ENCODE peak calls at places on chromosomes 1 and 21, in six cellular contexts. I is CD8-positive, alpha-beta T cell; A is stomach; L is aorta; R is PC-3; S is transverse colon. J is an unnamed sample. For H3K9me3, the result is how much of the 10 kb centered on the place peaks cover.

GRCh38 chr1:33074193-33074945 is 6.6 kb upstream of the AZIN2 start:
- DNase-seq in I (no peak), A (no peak), L (no peak), R (no peak), S (no peak), J (no peak)

GRCh38 chr1:53640696-53641065 is 98.3 kb downstream of the GLIS1 start:
- DNase-seq in I (no peak), A (no peak), L (peak), R (no peak), S (no peak), J (no peak)

GRCh38 chr1:12741946-12742345 is 4.1 kb upstream of the CFAP107 start:
- DNase-seq in I (no peak), A (no peak), L (no peak), R (no peak), S (no peak), J (no peak)

GRCh38 chr1:202127836-202128622 is 5.3 kb downstream of the GPR37L1 start:
- DNase-seq in I (no peak), A (no peak), L (peak), R (no peak), S (no peak), J (no peak)

GRCh38 chr1:67171978-67172377 is 5.7 kb downstream of the IL23R start:
- DNase-seq in I (no peak), A (no peak), L (no peak), R (no peak), S (no peak), J (no peak)

GRCh38 chr21:29433366-29434059 is 134.8 kb downstream of the BACH1 start:
- DNase-seq in I (no peak), A (no peak), L (no peak), R (no peak), S (no peak), J (no peak)

GRCh38 chr1:232576537-232576936 is 53.4 kb downstream of the SIPA1L2 start:
- DNase-seq in I (no peak), A (no peak), L (no peak), R (no peak), S (no peak), J (no peak)

GRCh38 chr1:97073936-97074335 is 352.4 kb downstream of the PTBP2 start:
- DNase-seq in I (no peak), A (no peak), L (no peak), R (no peak), S (no peak), J (no peak)

GRCh38 chr1:165795894-165796293 is 27.2 kb upstream of the TMCO1 start:
- DNase-seq in I (no peak), A (no peak), L (no peak), R (no peak), S (no peak), J (no peak)

GRCh38 chr1:224450956-224451350 is 16.4 kb upstream of the WDR26 start:
- DNase-seq in I (no peak), A (no peak), L (no peak), R (peak), S (no peak), J (no peak)

GRCh38 chr1:197868751-197869501 is 33.5 kb upstream of the C1orf53 start:
- DNase-seq in I (no peak), A (no peak), L (no peak), R (peak), S (peak), J (peak)

GRCh38 chr1:84148758-84149157 is 4.7 kb downstream of the PRKACB start:
- DNase-seq in I (no peak), A (no peak), L (no peak), R (no peak), S (no peak), J (no peak)

GRCh38 chr1:185412385-185413074 is 95.5 kb upstream of the IVNS1ABP start:
- DNase-seq in I (no peak), A (no peak), L (no peak), R (peak), S (peak), J (no peak)

GRCh38 chr1:31588751-31589515 is 12.6 kb downstream of the TINAGL1 start:
- DNase-seq in I (no peak), A (peak), L (peak), R (peak), S (peak), J (no peak)

GRCh38 chr1:68442822-68443556 is 6.8 kb downstream of the RPE65 start:
- DNase-seq in I (no peak), A (peak), L (no peak), R (peak), S (peak), J (no peak)

GRCh38 chr21:29413683-29414082 is 115.0 kb downstream of the BACH1 start:
- DNase-seq in I (no peak), A (no peak), L (no peak), R (no peak), S (no peak), J (no peak)

GRCh38 chr1:206826409-206826808 is 39.0 kb upstream of the IL20 start:
- DNase-seq in I (no peak), A (no peak), L (no peak), R (no peak), S (no peak), J (no peak)

GRCh38 chr1:29282924-29283803 is 46.8 kb downstream of the PTPRU start:
- DNase-seq in I (no peak), A (no peak), L (no peak), R (peak), S (peak), J (no peak)

GRCh38 chr1:35577071-35577998 is 4.2 kb downstream of the TFAP2E start:
- DNase-seq in I (peak), A (peak), L (peak), R (no peak), S (peak), J (no peak)

GRCh38 chr1:53121319-53122172 is 20.9 kb downstream of the SLC1A7 start:
- DNase-seq in I (no peak), A (peak), L (no peak), R (peak), S (peak), J (no peak)

GRCh38 chr21:16644690-16645089 is 868.2 kb upstream of the CXADR start:
- DNase-seq in I (no peak), A (no peak), L (no peak), R (no peak), S (no peak), J (no peak)

GRCh38 chr1:213131851-213132655 is 81.0 kb downstream of the RPS6KC1 start:
- DNase-seq in I (no peak), A (no peak), L (no peak), R (peak), S (no peak), J (no peak)

GRCh38 chr21:15722591-15723324 is 7.0 kb upstream of the USP25 start:
- DNase-seq in I (no peak), A (peak), L (no peak), R (peak), S (no peak), J (no peak)

GRCh38 chr1:24769656-24770651 is 24.7 kb downstream of the CLIC4 start:
- DNase-seq in I (no peak), A (no peak), L (no peak), R (peak), S (no peak), J (no peak)

GRCh38 chr1:23559985-23560755 is 869 bp upstream of the ID3 start:
- DNase-seq in I (no peak), A (no peak), L (no peak), R (no peak), S (no peak), J (no peak)

GRCh38 chr1:155458111-155458510 is 104.5 kb downstream of the ASH1L start:
- DNase-seq in I (no peak), A (no peak), L (no peak), R (no peak), S (no peak), J (no peak)

GRCh38 chr1:168419746-168420145 is 124.1 kb downstream of the XCL2 start:
- DNase-seq in I (no peak), A (no peak), L (no peak), R (no peak), S (no peak), J (no peak)

GRCh38 chr1:153888518-153888917 is 34.3 kb downstream of the GATAD2B start:
- DNase-seq in I (no peak), A (no peak), L (no peak), R (no peak), S (no peak), J (no peak)

GRCh38 chr1:44587796-44588460 is 86.4 kb downstream of the TMEM53 start:
- DNase-seq in I (no peak), A (no peak), L (no peak), R (no peak), S (peak), J (no peak)

GRCh38 chr1:154951901-154952657 is 3.8 kb downstream of the PBXIP1 start:
- DNase-seq in I (peak), A (no peak), L (no peak), R (no peak), S (peak), J (peak)

GRCh38 chr1:37474697-37475379 is 458 bp downstream of the ZC3H12A start:
- DNase-seq in I (no peak), A (peak), L (no peak), R (peak), S (peak), J (no peak)

GRCh38 chr1:98129486-98129885 is 208.7 kb upstream of the DPYD start:
- DNase-seq in I (no peak), A (no peak), L (no peak), R (no peak), S (no peak), J (no peak)

GRCh38 chr1:98126740-98127139 is 205.9 kb upstream of the DPYD start:
- DNase-seq in I (no peak), A (no peak), L (no peak), R (peak), S (no peak), J (no peak)

GRCh38 chr1:98133151-98133550 is 212.3 kb upstream of the DPYD start:
- DNase-seq in I (no peak), A (no peak), L (no peak), R (no peak), S (no peak), J (no peak)

DNA sequence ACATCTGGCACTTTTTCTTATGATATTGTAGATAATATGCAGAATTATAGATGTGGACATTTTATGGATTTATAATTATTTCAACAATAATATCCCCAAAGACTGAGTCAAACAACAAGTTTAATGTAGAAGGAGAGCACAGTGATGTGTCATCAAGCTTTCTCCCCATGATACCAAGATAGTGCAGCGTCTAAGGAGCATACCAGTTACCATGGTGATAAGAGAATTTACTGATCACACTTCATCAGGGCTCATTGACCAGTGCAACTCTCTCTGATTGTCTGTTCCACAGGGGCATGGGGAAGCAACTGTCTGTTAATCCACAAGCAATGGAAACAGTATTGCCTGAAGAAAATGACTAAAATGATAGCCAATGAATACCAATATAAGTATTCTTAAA is 209.6 kb upstream of the DPYD start:
- DNase-seq in I (no peak), A (no peak), L (no peak), R (no peak), S (no peak), J (no peak)
- H3K9me3 ChIP-seq in I (under half), A (under half), L (under half), R (under half), S (under half), J (under half)

DNA sequence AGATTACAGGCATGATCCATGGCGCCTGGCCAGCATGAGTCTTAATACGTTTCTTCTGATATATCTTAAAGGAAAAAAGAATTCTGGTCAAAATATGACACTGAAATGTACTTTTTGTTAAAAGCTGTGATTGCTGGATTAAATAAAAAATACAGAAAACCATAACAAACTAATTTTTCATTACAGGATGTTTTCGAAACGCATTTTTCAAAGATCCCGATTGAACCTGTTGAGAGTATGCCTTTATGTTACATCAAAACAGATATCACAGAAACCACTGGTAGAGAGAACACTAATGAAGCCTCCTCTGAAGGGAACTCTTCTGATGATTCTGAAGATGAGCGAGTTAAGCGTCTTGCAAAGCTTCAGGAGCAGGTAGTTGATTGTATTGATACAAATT is 30.2 kb downstream of the BRDT start:
- DNase-seq in I (no peak), A (no peak), L (no peak), R (no peak), S (no peak), J (no peak)
- H3K9me3 ChIP-seq in I (under half), A (under half), L (under half), R (under half), S (under half), J (under half)

GRCh38 chr1:20830378-20830777 is 43.3 kb upstream of the HP1BP3 start:
- DNase-seq in I (no peak), A (no peak), L (no peak), R (no peak), S (no peak), J (no peak)
- H3K9me3 ChIP-seq in I (under half), A (under half), L (under half), R (under half), S (under half), J (under half)

DNA sequence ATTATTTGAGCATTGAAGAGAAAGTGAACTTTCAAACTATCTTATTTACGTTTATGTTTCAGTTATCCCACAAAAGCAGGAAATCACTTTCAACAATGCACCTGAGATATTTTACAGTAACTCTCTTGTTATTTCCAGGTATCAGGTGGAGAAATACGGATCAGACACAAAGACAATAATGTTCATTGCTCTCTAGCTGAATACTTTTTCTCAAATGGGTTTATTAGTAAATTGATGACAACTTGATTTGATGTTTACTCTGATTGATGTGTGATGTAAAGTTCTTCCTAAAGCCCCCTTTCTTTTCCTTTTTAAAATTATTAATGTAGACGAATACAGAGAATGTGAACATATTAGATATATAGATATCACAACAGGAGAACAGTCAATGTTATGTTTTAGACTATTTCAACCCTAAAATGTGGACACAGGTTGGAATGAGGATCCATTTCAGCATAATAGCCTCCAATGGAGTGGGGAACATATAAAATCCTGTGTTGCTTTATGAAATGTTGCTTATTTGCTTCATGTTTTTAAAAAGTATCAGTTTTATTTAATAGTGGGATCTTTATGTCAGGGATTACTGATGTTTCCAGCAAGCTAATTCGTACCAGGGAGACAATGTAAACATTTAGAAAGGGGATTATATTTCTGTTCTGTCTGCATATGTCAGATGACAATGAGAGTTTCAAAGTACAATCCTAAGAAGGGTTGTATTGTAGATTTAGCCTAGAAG is 1522.3 kb upstream of the TPTE start:
- DNase-seq in I (no peak), A (no peak), L (no peak), R (peak), S (no peak), J (no peak)
- H3K9me3 ChIP-seq in I (under half), A (under half), L (under half), R (under half), S (under half), J (under half)